ENCODE peak calls at places on chromosomes 4 and X, in seven cellular contexts. S is right atrium auricular region, C is cardiac muscle cell, Q is MM.1S, W is suprapubic skin, G is lung, N is ovary. J is an unnamed sample. For H3K4me1, the result is how much of the 10 kb centered on the place peaks cover.

GRCh38 chr4:54281060-54281781 is 52.1 kb downstream of the PDGFRA start:
- DNase-seq in W (peak), G (peak), S (peak), Q (no peak), C (no peak), N (peak), J (peak)

GRCh38 chr4:143404555-143404954 is 67.9 kb downstream of the GAB1 start:
- DNase-seq in W (no peak), S (no peak), Q (peak), N (no peak), C (no peak), G (no peak), J (no peak)

GRCh38 chr4:132317923-132318322 is 831.2 kb upstream of the PCDH10 start:
- DNase-seq in C (no peak), N (no peak), Q (no peak), W (no peak), S (no peak), G (no peak), J (no peak)

GRCh38 chr4:2412534-2412884 is 5.9 kb downstream of the ZFYVE28 start:
- DNase-seq in G (no peak), W (no peak), Q (peak), S (no peak), C (no peak), N (no peak), J (no peak)

GRCh38 chrX:17519349-17519748 is 144.3 kb downstream of the NHS start:
- DNase-seq in S (peak), Q (no peak), G (peak), W (peak), C (no peak), N (peak), J (peak)

GRCh38 chr4:166091914-166092510 is 219.0 kb downstream of the TLL1 start:
- DNase-seq in N (no peak), G (no peak), S (no peak), Q (peak), W (no peak), C (peak), J (no peak)

GRCh38 chr4:84967292-84967651 is 782 bp upstream of the WDFY3 start:
- DNase-seq in S (no peak), W (no peak), G (no peak), Q (no peak), C (no peak), N (no peak), J (no peak)

GRCh38 chrX:11269996-11270395 is 23.2 kb upstream of the AMELX start:
- DNase-seq in G (no peak), S (no peak), C (no peak), W (no peak), Q (no peak), N (no peak), J (no peak)

GRCh38 chrX:51568586-51568985 is 50.1 kb downstream of the CENPVL3 start:
- DNase-seq in W (no peak), G (no peak), C (no peak), Q (no peak), N (no peak), S (no peak), J (no peak)

GRCh38 chr4:124903995-124904722 is 191.6 kb upstream of the ANKRD50 start:
- DNase-seq in G (peak), S (no peak), W (no peak), Q (no peak), N (peak), C (peak), J (no peak)

GRCh38 chrX:7059214-7059838 is 88.2 kb upstream of the STS start:
- DNase-seq in G (no peak), W (no peak), Q (peak), S (no peak), C (no peak), N (no peak), J (no peak)

GRCh38 chrX:44580466-44580865 is 37.8 kb upstream of the FUNDC1 start:
- DNase-seq in Q (no peak), C (no peak), N (no peak), G (no peak), S (no peak), W (no peak), J (no peak)

GRCh38 chr4:137768196-137768595 is 235.9 kb upstream of the PCDH18 start:
- DNase-seq in W (no peak), S (no peak), C (no peak), G (no peak), N (no peak), Q (no peak), J (no peak)

GRCh38 chr4:3864736-3865721 is 98.8 kb downstream of the ADRA2C start:
- DNase-seq in W (peak), Q (no peak), S (no peak), C (no peak), N (no peak), G (no peak), J (no peak)

GRCh38 chr4:174314770-174315169 is 31.1 kb downstream of the CEP44 start:
- DNase-seq in Q (no peak), N (no peak), C (no peak), W (no peak), S (no peak), G (no peak), J (no peak)

GRCh38 chr4:25913056-25913850 is 767 bp upstream of the SMIM20 start:
- DNase-seq in N (peak), Q (peak), G (peak), S (peak), C (no peak), W (peak), J (no peak)

GRCh38 chr4:123418486-123418931 is 21.9 kb downstream of the SPRY1 start:
- DNase-seq in S (no peak), Q (peak), N (no peak), G (peak), C (peak), W (no peak), J (no peak)

GRCh38 chr4:186699298-186699697 is 24.4 kb downstream of the FAT1 start:
- DNase-seq in C (peak), W (no peak), G (no peak), N (no peak), Q (no peak), S (no peak), J (no peak)

GRCh38 chr4:41792166-41792565 is 43.6 kb upstream of the PHOX2B start:
- DNase-seq in G (no peak), N (no peak), S (no peak), C (no peak), Q (no peak), W (no peak), J (no peak)

GRCh38 chrX:308821-309520 is 9.6 kb downstream of the GTPBP6 start:
- DNase-seq in C (no peak), S (no peak), G (no peak), N (no peak), Q (no peak), W (peak), J (no peak)

GRCh38 chrX:10168226-10168625 is 11.5 kb downstream of the CLCN4 start:
- DNase-seq in C (no peak), S (no peak), N (no peak), Q (peak), G (no peak), W (no peak), J (no peak)

GRCh38 chrX:139828037-139828436 is 104.8 kb downstream of the ATP11C start:
- DNase-seq in N (no peak), G (no peak), Q (no peak), W (no peak), S (no peak), C (no peak), J (no peak)

GRCh38 chrX:50579955-50580354 is 109.3 kb upstream of the DGKK start:
- DNase-seq in W (no peak), G (peak), N (no peak), C (peak), Q (peak), S (no peak), J (no peak)

GRCh38 chr4:153781280-153781679 is 7.6 kb downstream of the SFRP2 start:
- DNase-seq in C (no peak), G (no peak), N (no peak), W (no peak), S (no peak), Q (no peak), J (no peak)

DNA sequence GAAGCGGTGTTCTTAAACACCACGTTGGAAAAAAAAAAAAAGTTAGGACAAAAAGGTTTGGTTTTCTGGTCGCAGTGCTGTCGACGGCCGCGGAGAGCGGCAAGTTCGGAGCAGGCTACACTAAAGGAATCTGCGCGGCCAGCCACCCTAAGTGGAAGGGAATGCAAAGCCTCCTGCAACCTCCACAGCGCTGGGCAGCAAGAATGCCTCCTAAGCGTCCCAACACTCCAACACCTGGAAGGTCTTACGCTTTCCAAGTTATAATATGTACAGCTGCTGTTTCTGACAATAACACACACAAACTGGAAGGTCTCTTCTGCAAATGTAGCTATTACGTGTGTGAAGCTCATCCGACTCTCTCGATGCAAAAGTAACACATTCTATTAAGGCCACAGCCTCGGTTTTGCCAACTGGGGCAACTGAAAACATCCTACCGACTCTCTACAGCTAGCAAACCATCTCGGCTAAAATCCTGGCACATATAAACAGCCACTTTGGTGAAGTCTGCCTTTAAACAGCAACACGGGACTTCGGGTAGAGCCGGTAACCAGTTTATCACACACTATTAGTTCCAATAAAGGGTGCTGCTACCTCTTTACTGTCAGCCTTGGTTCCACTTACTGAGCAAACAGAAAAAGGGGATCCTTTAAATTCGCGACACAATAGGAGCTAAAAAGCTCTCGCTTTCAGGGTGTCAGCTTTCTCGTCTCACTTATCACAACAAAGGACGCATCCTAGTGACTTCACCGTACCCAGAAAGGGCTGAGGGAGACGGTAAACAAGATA is 900 bp downstream of the SMIM14 start:
- DNase-seq in N (peak), S (peak), G (peak), C (peak), W (no peak), Q (peak), J (no peak)
- TF ChIP-seq CTCF in N (no peak), S (no peak), G (no peak), C (no peak), W (no peak), Q (no peak), J (no peak)

GRCh38 chr4:16894406-16894805 is 4.0 kb downstream of the LDB2 start:
- DNase-seq in S (no peak), W (no peak), N (no peak), G (no peak), C (no peak), Q (no peak), J (no peak)

GRCh38 chr4:16897991-16898827 is at the start of gene LDB2:
- DNase-seq in W (peak), S (peak), C (peak), Q (no peak), G (peak), N (peak), J (no peak)

GRCh38 chr4:16900325-16900724 is 1.9 kb upstream of the LDB2 start:
- DNase-seq in N (no peak), S (no peak), Q (no peak), W (no peak), C (no peak), G (no peak), J (no peak)

GRCh38 chr4:16897351-16897750 is 1.1 kb downstream of the LDB2 start:
- DNase-seq in S (no peak), G (no peak), C (peak), N (no peak), W (no peak), Q (no peak), J (no peak)

DNA sequence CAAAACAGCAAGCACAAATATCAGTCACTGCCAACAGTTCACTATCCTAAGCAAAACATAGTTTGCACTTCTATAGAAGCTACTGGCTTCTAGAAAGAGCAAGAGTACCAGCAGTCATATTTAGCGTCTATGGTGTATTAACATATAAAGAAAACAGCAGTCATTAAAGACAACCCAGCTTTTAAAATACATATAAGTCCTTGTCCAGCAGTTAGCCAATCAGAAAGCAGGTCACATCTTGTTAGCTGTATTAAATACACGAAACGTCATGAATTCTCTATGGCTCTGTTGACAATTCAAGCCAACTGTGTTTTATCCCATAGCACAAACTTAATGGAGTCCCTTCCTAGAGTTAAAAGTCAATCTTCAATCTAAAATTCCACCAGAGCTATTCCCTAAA is 1.6 kb downstream of the LDB2 start:
- DNase-seq in C (peak), N (no peak), Q (no peak), S (no peak), W (no peak), G (no peak), J (no peak)
- H3K4me3 ChIP-seq in C (peak), N (peak), Q (no peak), S (peak), W (peak), G (no peak), J (peak)

GRCh38 chrX:154050113-154050495 is 30.4 kb upstream of the IRAK1 start:
- DNase-seq in Q (no peak), W (peak), N (no peak), S (no peak), C (no peak), G (no peak), J (no peak)
- H3K4me1 ChIP-seq in Q (under half), W (under half), N (under half), S (under half), C (under half), G (under half), J (under half)

GRCh38 chr4:76246025-76246424 is 5.5 kb upstream of the FAM47E start:
- DNase-seq in G (no peak), S (no peak), N (no peak), C (no peak), W (no peak), Q (no peak), J (no peak)
- TF ChIP-seq CTCF in G (no peak), S (peak), N (no peak), C (no peak), W (no peak), Q (no peak), J (no peak)

GRCh38 chrX:154369453-154370299 is 4.8 kb downstream of the FLNA start:
- DNase-seq in C (peak), Q (no peak), S (peak), N (peak), W (no peak), G (peak), J (peak)

GRCh38 chrX:154368630-154369452 is 5.6 kb downstream of the FLNA start:
- DNase-seq in Q (peak), G (peak), S (peak), N (peak), C (no peak), W (peak), J (peak)

GRCh38 chrX:154365997-154366665 is 8.3 kb downstream of the FLNA start:
- DNase-seq in G (no peak), S (no peak), C (no peak), N (no peak), Q (no peak), W (no peak), J (no peak)

GRCh38 chrX:154366666-154367055 is 7.8 kb downstream of the FLNA start:
- DNase-seq in Q (no peak), W (no peak), C (no peak), S (no peak), N (no peak), G (no peak), J (no peak)

DNA sequence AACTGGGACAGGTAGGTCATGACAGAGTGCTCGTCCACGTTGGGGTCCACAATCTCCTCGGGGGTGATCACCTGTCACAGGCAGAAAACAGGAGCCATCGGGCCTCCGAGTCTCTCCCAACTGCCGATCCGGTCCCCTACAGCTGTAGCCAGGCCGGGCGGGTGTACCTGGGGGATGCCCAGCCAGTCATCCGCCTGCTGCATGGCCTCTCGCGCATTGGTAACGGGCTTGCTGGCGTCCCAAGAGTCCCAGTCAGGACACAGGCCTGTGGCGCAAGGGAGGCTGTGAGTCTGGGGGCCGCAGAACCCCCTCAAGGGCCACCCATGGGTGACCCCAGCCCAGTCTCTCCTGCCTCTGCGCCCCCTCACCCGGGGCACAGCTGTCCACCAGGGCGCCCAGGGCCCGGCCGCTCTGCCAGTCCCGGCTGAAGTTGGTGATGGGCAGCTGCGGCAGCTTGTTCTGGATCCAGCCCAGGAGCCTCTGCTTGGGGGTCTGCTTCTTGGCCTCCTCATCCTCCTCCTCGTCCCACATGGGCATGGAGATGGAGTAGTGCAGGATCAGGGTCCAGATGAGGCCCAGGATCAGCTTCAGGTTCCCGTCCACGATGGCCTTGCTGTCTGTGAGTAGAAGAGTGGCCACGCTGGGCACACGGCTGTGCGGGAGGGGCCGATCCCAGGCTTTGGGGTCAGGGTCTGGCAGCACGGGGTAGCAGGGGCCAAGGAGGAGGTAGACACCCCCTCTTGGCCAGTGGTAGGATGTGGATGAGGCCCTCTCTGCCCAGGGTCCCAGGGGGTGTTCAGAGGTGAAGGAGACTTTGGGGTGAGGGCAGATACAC is 6.7 kb downstream of the FLNA start:
- DNase-seq in W (no peak), C (no peak), S (no peak), N (no peak), Q (no peak), G (no peak), J (no peak)
- H3K4me3 ChIP-seq in W (peak), C (no peak), S (peak), N (no peak), Q (no peak), G (no peak), J (peak)

DNA sequence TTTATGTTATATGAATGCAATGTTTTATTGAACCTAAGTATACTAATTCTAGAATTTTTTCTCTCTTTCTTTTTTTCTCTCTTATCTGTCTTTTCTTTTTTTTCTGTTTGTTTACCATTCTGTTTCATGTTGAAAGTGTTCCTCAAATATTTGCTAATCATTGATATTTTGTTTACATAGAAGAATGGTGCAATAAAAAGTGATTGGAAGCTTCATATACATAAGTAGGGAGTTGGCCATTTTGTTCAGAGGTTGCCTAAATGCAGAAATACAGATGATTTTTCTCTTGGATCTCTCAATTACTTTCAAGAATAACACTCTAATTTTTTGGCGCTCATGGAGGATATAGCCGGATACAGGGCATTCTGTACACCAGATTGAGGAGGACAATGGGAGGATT is 5.7 kb upstream of the SERTM2 start:
- DNase-seq in G (no peak), N (no peak), Q (no peak), W (no peak), C (no peak), S (no peak), J (no peak)
- H3K4me1 ChIP-seq in G (under half), N (under half), Q (under half), W (under half), C (under half), S (under half), J (under half)

GRCh38 chrX:28697732-28698131 is 110.5 kb downstream of the IL1RAPL1 start:
- DNase-seq in W (no peak), Q (peak), S (no peak), C (no peak), G (no peak), N (no peak), J (no peak)

GRCh38 chrX:28701222-28701621 is 114.0 kb downstream of the IL1RAPL1 start:
- DNase-seq in S (no peak), W (no peak), N (no peak), C (no peak), Q (no peak), G (no peak), J (no peak)
- TF ChIP-seq CTCF in S (no peak), W (no peak), N (no peak), C (no peak), Q (no peak), G (no peak), J (no peak)

GRCh38 chr4:99843413-99843812 is 26.8 kb downstream of the DAPP1 start:
- DNase-seq in G (no peak), Q (no peak), C (no peak), W (no peak), S (no peak), N (no peak), J (no peak)
- H3K4me3 ChIP-seq in G (no peak), Q (no peak), C (no peak), W (no peak), S (no peak), N (no peak), J (no peak)

DNA sequence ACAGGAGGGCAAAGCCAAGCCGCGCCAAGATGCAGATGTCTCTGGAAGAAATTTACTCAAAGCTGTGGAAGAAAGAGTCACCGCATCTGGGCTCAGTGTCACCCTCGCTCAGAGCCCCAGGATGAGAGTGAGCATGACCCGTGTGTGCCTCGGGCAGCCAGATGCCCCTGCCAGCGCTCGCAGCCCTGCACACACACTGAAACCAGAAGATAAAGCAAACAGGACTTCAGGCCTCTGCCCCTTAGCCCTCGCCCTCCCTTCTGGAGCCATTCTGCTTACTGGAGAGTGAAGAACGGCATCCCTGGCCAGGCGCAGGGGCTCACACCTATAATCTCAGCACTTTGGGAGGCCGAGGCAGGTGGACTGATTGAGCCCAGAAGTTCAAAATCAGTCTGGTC is 103.0 kb downstream of the IRF2 start:
- DNase-seq in C (no peak), W (no peak), G (no peak), S (no peak), Q (no peak), N (peak), J (no peak)
- H3K4me1 ChIP-seq in C (under half), W (under half), G (under half), S (under half), Q (under half), N (under half), J (under half)

J was measured in thoracic aorta.